ENCODE peak calls at places on chromosomes 1 and 21, in seven cellular contexts. J, F, M, W, H, S and Z are unnamed samples.

GRCh38 chr1:9631613-9632012 is 19.9 kb upstream of the PIK3CD start:
- DNase-seq in J (no peak), F (no peak), M (no peak), W (no peak), H (no peak), S (no peak), Z (no peak)

GRCh38 chr21:26557106-26557505 is 16.0 kb downstream of the CYYR1 start:
- DNase-seq in J (no peak), F (no peak), M (no peak), W (no peak), H (no peak), S (no peak), Z (no peak)

GRCh38 chr1:247118946-247119446 is 14.8 kb upstream of the ZNF669 start:
- DNase-seq in J (no peak), F (no peak), M (peak), W (peak), H (no peak), S (no peak), Z (peak)

GRCh38 chr21:29181799-29182470 is 51.5 kb downstream of the MAP3K7CL start:
- DNase-seq in J (peak), F (no peak), M (no peak), W (peak), H (no peak), S (no peak), Z (peak)

GRCh38 chr1:183922197-183922596 is 115.3 kb downstream of the COLGALT2 start:
- DNase-seq in J (no peak), F (no peak), M (no peak), W (no peak), H (no peak), S (no peak), Z (no peak)

GRCh38 chr1:21550866-21551475 is 41.7 kb downstream of the ALPL start:
- DNase-seq in J (no peak), F (no peak), M (no peak), W (no peak), H (no peak), S (no peak), Z (no peak)

GRCh38 chr1:239719642-239720258 is 333.4 kb downstream of the CHRM3 start:
- DNase-seq in J (no peak), F (no peak), M (no peak), W (no peak), H (peak), S (no peak), Z (no peak)

GRCh38 chr1:50279622-50280320 is 143.5 kb downstream of the DMRTA2 start:
- DNase-seq in J (peak), F (peak), M (no peak), W (peak), H (no peak), S (peak), Z (no peak)

GRCh38 chr1:159881930-159882839 is 17.8 kb downstream of the CFAP45 start:
- DNase-seq in J (peak), F (no peak), M (no peak), W (peak), H (peak), S (no peak), Z (no peak)

GRCh38 chr1:84361796-84362195 is 36.5 kb upstream of the DNASE2B start:
- DNase-seq in J (no peak), F (no peak), M (no peak), W (no peak), H (no peak), S (no peak), Z (no peak)

GRCh38 chr1:3504151-3504822 is 49.8 kb downstream of the ARHGEF16 start:
- DNase-seq in J (peak), F (no peak), M (no peak), W (peak), H (no peak), S (no peak), Z (no peak)

GRCh38 chr1:18684306-18684705 is 53.7 kb downstream of the PAX7 start:
- DNase-seq in J (no peak), F (no peak), M (no peak), W (no peak), H (no peak), S (no peak), Z (no peak)

GRCh38 chr21:45138199-45139002 is 64.0 kb downstream of the ADARB1 start:
- DNase-seq in J (peak), F (peak), M (peak), W (peak), H (peak), S (peak), Z (peak)

GRCh38 chr1:74933500-74933899 is 200.5 kb downstream of the TYW3 start:
- DNase-seq in J (peak), F (no peak), M (no peak), W (no peak), H (no peak), S (no peak), Z (no peak)

GRCh38 chr1:10195570-10195969 is 14.8 kb upstream of the KIF1B start:
- DNase-seq in J (no peak), F (no peak), M (no peak), W (peak), H (no peak), S (no peak), Z (no peak)

GRCh38 chr1:9388628-9389184 is 96.0 kb downstream of the SPSB1 start:
- DNase-seq in J (no peak), F (no peak), M (no peak), W (peak), H (no peak), S (no peak), Z (no peak)